ENCODE peak calls at places on chromosomes 11 and 22, in seven cellular contexts. H, K, C, N, P, U and G are unnamed samples.

GRCh38 chr22:45642966-45643365 is 28.7 kb upstream of the ATXN10 start:
- DNase-seq in P (no peak), U (no peak), K (no peak), C (peak), H (no peak), N (no peak), G (no peak)

GRCh38 chr11:123151366-123151765 is 43.7 kb downstream of the CLMP start:
- DNase-seq in C (no peak), N (no peak), U (no peak), K (no peak), P (no peak), H (no peak), G (no peak)

GRCh38 chr11:43943357-43943930 is 1.0 kb downstream of the C11orf96 start:
- DNase-seq in P (no peak), U (no peak), C (peak), N (no peak), H (no peak), K (no peak), G (no peak)

GRCh38 chr11:124174001-124174400 is 9.1 kb upstream of the OR10D3 start:
- DNase-seq in P (no peak), K (no peak), U (no peak), H (peak), C (peak), N (no peak), G (no peak)

GRCh38 chr11:129881570-129882170 is 13.7 kb downstream of the NFRKB start:
- DNase-seq in C (peak), P (peak), H (no peak), K (no peak), U (no peak), N (no peak), G (no peak)

GRCh38 chr11:66388746-66389386 is 17.3 kb upstream of the SLC29A2 start:
- DNase-seq in P (peak), C (peak), H (peak), K (no peak), N (no peak), U (no peak), G (no peak)

GRCh38 chr11:706957-707816 is 1.2 kb downstream of the EPS8L2 start:
- DNase-seq in C (no peak), K (no peak), H (no peak), P (no peak), U (no peak), N (peak), G (peak)

GRCh38 chr11:66745356-66746235 is 16.6 kb upstream of the SPTBN2 start:
- DNase-seq in C (peak), H (no peak), N (peak), K (no peak), U (no peak), P (peak), G (peak)

GRCh38 chr11:47992959-47993820 is 12.8 kb downstream of the PTPRJ start:
- DNase-seq in U (no peak), P (no peak), K (no peak), N (peak), H (peak), C (peak), G (no peak)

GRCh38 chr11:134331565-134332188 is at the start of gene GLB1L2:
- DNase-seq in U (no peak), P (peak), H (no peak), K (peak), C (peak), N (peak), G (peak)

GRCh38 chr22:41517172-41518047 is 26.9 kb downstream of the POLR3H start:
- DNase-seq in K (peak), U (no peak), N (peak), H (no peak), P (peak), C (peak), G (peak)

GRCh38 chr11:112478806-112479205 is 218.1 kb upstream of the PLET1 start:
- DNase-seq in P (no peak), K (no peak), U (no peak), H (no peak), C (peak), N (no peak), G (no peak)

GRCh38 chr11:109785714-109786113 is 307.5 kb upstream of the ZC3H12C start:
- DNase-seq in U (no peak), N (no peak), P (no peak), K (no peak), C (peak), H (peak), G (no peak)

GRCh38 chr11:26867286-26867685 is 126.6 kb upstream of the FIBIN start:
- DNase-seq in H (no peak), C (no peak), U (no peak), P (no peak), K (no peak), N (no peak), G (no peak)

GRCh38 chr22:42635531-42635930 is 4.9 kb downstream of the ATP5MGL start:
- DNase-seq in N (no peak), H (peak), C (no peak), P (no peak), U (no peak), K (no peak), G (no peak)

GRCh38 chr11:10409207-10409661 is 45.8 kb upstream of the AMPD3 start:
- DNase-seq in U (no peak), H (no peak), N (no peak), P (no peak), C (no peak), K (no peak), G (no peak)

GRCh38 chr11:133029096-133029495 is 503.2 kb downstream of the OPCML start:
- DNase-seq in H (peak), P (no peak), K (no peak), U (no peak), N (no peak), C (no peak), G (no peak)

GRCh38 chr11:61254403-61255025 is 13.5 kb downstream of the PGA5 start:
- DNase-seq in C (peak), K (no peak), P (peak), N (no peak), H (no peak), U (no peak), G (peak)

GRCh38 chr11:3140291-3140603 is 24.9 kb downstream of the OSBPL5 start:
- DNase-seq in K (no peak), H (no peak), C (no peak), U (no peak), N (no peak), P (no peak), G (no peak)

GRCh38 chr11:128310676-128311445 is 276.5 kb downstream of the ETS1 start:
- DNase-seq in C (no peak), H (no peak), K (no peak), N (no peak), U (no peak), P (no peak), G (no peak)

GRCh38 chr11:125902315-125902926 is 585 bp downstream of the PUS3 start:
- DNase-seq in N (no peak), P (no peak), C (no peak), K (no peak), U (no peak), H (no peak), G (no peak)

GRCh38 chr11:22920939-22921565 is 60.8 kb upstream of the CCDC179 start:
- DNase-seq in C (peak), H (peak), P (no peak), N (no peak), U (no peak), K (no peak), G (no peak)

GRCh38 chr22:20000246-20001081 is 16.2 kb downstream of the ARVCF start:
- DNase-seq in N (peak), U (no peak), K (no peak), P (no peak), C (peak), H (no peak), G (peak)

GRCh38 chr11:64868904-64869570 is 9.4 kb downstream of the EHD1 start:
- DNase-seq in C (no peak), P (peak), U (no peak), H (peak), K (no peak), N (no peak), G (no peak)

GRCh38 chr11:126512251-126512650 is 156.8 kb downstream of the ST3GAL4 start:
- DNase-seq in N (no peak), C (no peak), H (no peak), U (no peak), K (no peak), P (no peak), G (no peak)

GRCh38 chr11:57649826-57650738 is at the start of gene YPEL4:
- DNase-seq in C (peak), P (peak), U (no peak), H (peak), N (peak), K (peak), G (peak)

GRCh38 chr11:2933376-2934056 is 4.3 kb upstream of the PHLDA2 start:
- DNase-seq in H (peak), K (no peak), P (peak), U (no peak), C (no peak), N (peak), G (no peak)

GRCh38 chr11:74577624-74578396 is 14.6 kb upstream of the POLD3 start:
- DNase-seq in C (peak), K (no peak), P (no peak), N (no peak), U (no peak), H (no peak), G (no peak)

GRCh38 chr11:79371152-79371551 is 69.7 kb downstream of the TENM4 start:
- DNase-seq in C (no peak), P (no peak), K (no peak), H (no peak), N (no peak), U (no peak), G (no peak)

GRCh38 chr22:19962246-19962908 is 20.8 kb upstream of the TXNRD2 start:
- DNase-seq in P (peak), U (no peak), K (no peak), H (peak), N (peak), C (peak), G (peak)

GRCh38 chr11:293293-293851 is 4.4 kb downstream of the PGGHG start:
- DNase-seq in P (no peak), C (no peak), N (peak), H (no peak), K (no peak), U (no peak), G (no peak)

GRCh38 chr11:110655967-110656366 is 56.3 kb downstream of the ARHGAP20 start:
- DNase-seq in K (no peak), P (no peak), N (no peak), H (no peak), C (no peak), U (no peak), G (no peak)

GRCh38 chr11:78310500-78310909 is 107.1 kb downstream of the GAB2 start:
- DNase-seq in H (peak), P (no peak), N (peak), C (no peak), K (no peak), U (no peak), G (no peak)

GRCh38 chr22:50299724-50300619 is 7.5 kb downstream of the PLXNB2 start:
- DNase-seq in U (no peak), H (no peak), P (no peak), K (no peak), C (peak), N (no peak), G (no peak)

GRCh38 chr11:75537740-75538139 is 12.0 kb upstream of the GDPD5 start:
- DNase-seq in C (peak), H (no peak), U (no peak), P (no peak), K (no peak), N (no peak), G (no peak)

GRCh38 chr11:33172996-33173395 is 11.7 kb upstream of the CSTF3 start:
- DNase-seq in N (no peak), C (no peak), H (no peak), U (no peak), P (no peak), K (no peak), G (no peak)

GRCh38 chr11:19466314-19466713 is 225.6 kb upstream of the E2F8 start:
- DNase-seq in N (no peak), K (no peak), H (no peak), C (peak), P (no peak), U (no peak), G (no peak)

GRCh38 chr11:97656356-97656755 is 1266.5 kb downstream of the JRKL start:
- DNase-seq in K (no peak), C (no peak), U (no peak), N (no peak), P (no peak), H (no peak), G (no peak)

GRCh38 chr22:22556995-22557925 is 1.8 kb downstream of the PRAME start:
- DNase-seq in K (no peak), H (no peak), P (no peak), U (no peak), C (peak), N (no peak), G (no peak)